ENCODE peak calls at places on chromosomes 3 and 15, in nine cellular contexts. Z is stimulated activated CD4-positive, alpha-beta T cell treated with anti-CD3 and anti-CD28 coated beads, Interleukin-1b, Interleukin-23, amount 100 ng/mL, for 24 hours; Q is body of pancreas; N is CD14-positive monocyte; C is SJSA1; U is activated naive CD4-positive, alpha-beta T cell treated with Interleukin-2 at 50 U/mL for 16 hours; M is heart left ventricle; P is GM06990; F is astrocyte of the hippocampus. G is an unnamed sample.

GRCh38 chr15:98567951-98568350 is 80.4 kb upstream of the IGF1R start:
- DNase-seq in P (no peak), M (no peak), N (no peak), F (peak; percentile 60), Q (no peak), C (peak; percentile 74), Z (no peak), U (no peak), G (no peak)

GRCh38 chr15:71337197-71337845 is 222.1 kb downstream of the THSD4 start:
- DNase-seq in P (no peak), C (no peak), N (no peak), Z (no peak), Q (peak; percentile 42), U (no peak), M (no peak), F (no peak), G (peak; percentile 49)

GRCh38 chr3:184255291-184256039 is 5.9 kb downstream of the CAMK2N2 start:
- DNase-seq in Q (no peak), U (peak; percentile 34), N (no peak), Z (no peak), F (no peak), C (no peak), P (no peak), M (no peak), G (no peak)

GRCh38 chr3:46651084-46651483 is 38.8 kb downstream of the FAM240A start:
- DNase-seq in U (no peak), N (no peak), C (no peak), M (no peak), P (no peak), Z (no peak), F (no peak), Q (no peak), G (no peak)

GRCh38 chr3:69647081-69647480 is 92.2 kb upstream of the MITF start:
- DNase-seq in U (no peak), F (no peak), C (no peak), P (no peak), M (no peak), N (no peak), Q (no peak), Z (no peak), G (no peak)

GRCh38 chr3:114565201-114565600 is 271.4 kb downstream of the TIGIT start:
- DNase-seq in P (no peak), Q (peak; percentile 33), M (peak; percentile 47), N (no peak), Z (no peak), F (no peak), C (no peak), U (no peak), G (peak; percentile 38)

GRCh38 chr15:65856821-65857455 is 12.4 kb upstream of the RAB11A start:
- DNase-seq in U (peak; percentile 82), Q (peak; percentile 76), F (peak; percentile 66), M (peak; percentile 56), P (peak; percentile 45), C (peak; percentile 76), N (peak; percentile 65), Z (peak; percentile 66), G (peak; percentile 66)

GRCh38 chr15:72796515-72797337 is 13.2 kb upstream of the ADPGK start:
- DNase-seq in M (peak; percentile 73), U (peak; percentile 52), C (peak; percentile 72), Z (peak; percentile 6), P (peak; percentile 58), F (peak; percentile 65), N (no peak), Q (peak; percentile 48), G (peak; percentile 33)

GRCh38 chr15:86010398-86010797 is 69.3 kb upstream of the AGBL1 start:
- DNase-seq in M (no peak), N (no peak), C (no peak), Z (no peak), Q (no peak), F (no peak), U (no peak), P (no peak), G (no peak)

GRCh38 chr15:76994971-76995945 is at the start of gene PSTPIP1:
- DNase-seq in U (peak; percentile 71), P (peak; percentile 72), Z (no peak), Q (peak; percentile 10), N (peak; percentile 56), C (no peak), M (peak; percentile 56), F (peak; percentile 77), G (no peak)

GRCh38 chr3:186514296-186515002 is 29.7 kb downstream of the CRYGS start:
- DNase-seq in C (no peak), N (no peak), M (no peak), F (no peak), Q (no peak), P (no peak), U (peak; percentile 29), Z (no peak), G (no peak)

GRCh38 chr3:87614998-87615397 is 338.6 kb upstream of the POU1F1 start:
- DNase-seq in N (no peak), F (no peak), Q (no peak), M (no peak), C (no peak), P (no peak), U (no peak), Z (no peak), G (no peak)

GRCh38 chr3:191415566-191415965 is 45.4 kb upstream of the PYDC2 start:
- DNase-seq in Z (no peak), C (no peak), N (no peak), F (no peak), P (no peak), Q (no peak), M (no peak), U (no peak), G (no peak)

GRCh38 chr3:124442463-124442862 is 287.8 kb upstream of the UMPS start:
- DNase-seq in Z (no peak), F (no peak), Q (no peak), M (no peak), C (no peak), P (no peak), N (no peak), U (no peak), G (no peak)

GRCh38 chr3:12963869-12964712 is 109.1 kb downstream of the IQSEC1 start:
- DNase-seq in Q (no peak), M (no peak), N (no peak), U (no peak), P (no peak), C (no peak), F (no peak), Z (no peak), G (no peak)